ENCODE peak calls at places on chromosomes 4 and X, in six cellular contexts. W is HFF-Myc, P is MM.1S, H is cardiac muscle cell, J is AG10803, M is AG04449. X is an unnamed sample.
A peak's percentile ranks its signal among the peaks of the same experiment; 100 is the strongest.

GRCh38 chr4:17058506-17058905 is 160.1 kb upstream of the LDB2 start:
- DNase-seq in P (no peak), W (peak; percentile 59), J (peak; percentile 81), H (no peak), M (no peak), X (no peak)

GRCh38 chr4:89755210-89755609 is 81.8 kb downstream of the SNCA start:
- DNase-seq in J (no peak), M (no peak), P (no peak), W (no peak), H (no peak), X (peak; percentile 46)

GRCh38 chr4:78079701-78080430 is 22.7 kb downstream of the FRAS1 start:
- DNase-seq in J (no peak), M (no peak), P (peak; percentile 34), H (no peak), W (no peak), X (no peak)

GRCh38 chr4:37453004-37453360 is 208.4 kb downstream of the NWD2 start:
- DNase-seq in P (peak; percentile 74), W (peak; percentile 16), H (peak; percentile 82), M (no peak), J (peak; percentile 29), X (peak; percentile 82)

GRCh38 chrX:13376857-13377441 is 57.1 kb upstream of the ATXN3L start:
- DNase-seq in P (no peak), J (peak; percentile 99), W (peak; percentile 78), M (peak; percentile 93), H (no peak), X (peak; percentile 96)

GRCh38 chr4:114108869-114109268 is 129.4 kb upstream of the ARSJ start:
- DNase-seq in M (no peak), J (peak; percentile 19), W (peak; percentile 69), P (peak; percentile 43), H (no peak), X (peak; percentile 23)

GRCh38 chr4:81142744-81143143 is 72.3 kb downstream of the PRKG2 start:
- DNase-seq in H (no peak), J (peak; percentile 83), P (no peak), W (no peak), M (no peak), X (peak; percentile 66)

GRCh38 chr4:166941629-166942028 is 292.7 kb downstream of the SPOCK3 start:
- DNase-seq in H (no peak), W (no peak), J (no peak), P (no peak), M (no peak), X (no peak)

GRCh38 chrX:41824551-41824950 is 98.8 kb downstream of the CASK start:
- DNase-seq in M (no peak), W (peak; percentile 49), J (peak; percentile 53), P (no peak), H (no peak), X (peak; percentile 36)

GRCh38 chr4:133624744-133625143 is 475.6 kb downstream of the PCDH10 start:
- DNase-seq in P (no peak), H (peak; percentile 51), J (no peak), M (no peak), W (no peak), X (no peak)

GRCh38 chr4:178198691-178199090 is 756.5 kb upstream of the AGA start:
- DNase-seq in P (no peak), J (no peak), W (no peak), H (peak; percentile 66), M (no peak), X (peak; percentile 8)

GRCh38 chr4:16627999-16628398 is 270.4 kb downstream of the LDB2 start:
- DNase-seq in H (no peak), P (no peak), J (peak; percentile 97), W (peak; percentile 74), M (peak; percentile 92), X (peak; percentile 96)

GRCh38 chr4:57098945-57099344 is 11.2 kb downstream of the IGFBP7 start:
- DNase-seq in W (no peak), P (no peak), J (peak; percentile 94), H (no peak), M (peak; percentile 85), X (peak; percentile 89)

GRCh38 chr4:41095192-41095872 is 119.0 kb downstream of the APBB2 start:
- DNase-seq in M (no peak), H (no peak), P (no peak), W (no peak), J (no peak), X (no peak)

GRCh38 chr4:151031831-151032605 is 16.9 kb upstream of the LRBA start:
- DNase-seq in H (no peak), J (peak; percentile 38), W (no peak), P (no peak), M (no peak), X (peak; percentile 70)

GRCh38 chr4:26857278-26858034 is 3.2 kb upstream of the STIM2 start:
- DNase-seq in J (peak; percentile 79), H (peak; percentile 89), W (no peak), M (no peak), P (peak; percentile 89), X (peak; percentile 85)

GRCh38 chr4:140373328-140374129 is at the start of gene SCOC:
- DNase-seq in W (peak; percentile 98), J (peak; percentile 99), P (peak; percentile 99), M (peak; percentile 91), H (peak; percentile 99), X (peak; percentile 99)

GRCh38 chr4:102723511-102723910 is 37.3 kb downstream of the MANBA start:
- DNase-seq in P (no peak), J (peak; percentile 25), H (no peak), M (no peak), W (no peak), X (no peak)

GRCh38 chrX:105228602-105229001 is 8.1 kb upstream of the TEX13A start:
- DNase-seq in W (no peak), M (no peak), J (no peak), H (no peak), P (no peak), X (no peak)

GRCh38 chr4:113355550-113356371 is 306.3 kb downstream of the ANK2 start:
- DNase-seq in P (peak; percentile 30), M (peak; percentile 66), H (no peak), J (peak; percentile 91), W (peak; percentile 35), X (peak; percentile 92)

GRCh38 chrX:53357799-53358530 is 64.5 kb downstream of the SMC1A start:
- DNase-seq in M (no peak), W (peak; percentile 4), H (no peak), P (no peak), J (peak; percentile 44), X (peak; percentile 64)

GRCh38 chr4:56626963-56627362 is 54.1 kb downstream of the HOPX start:
- DNase-seq in H (no peak), W (no peak), M (no peak), P (peak; percentile 19), J (no peak), X (peak; percentile 8)

GRCh38 chr4:15918484-15919129 is 19.9 kb downstream of the FGFBP1 start:
- DNase-seq in P (no peak), W (no peak), M (no peak), J (no peak), H (peak; percentile 25), X (no peak)

GRCh38 chrX:130082244-130083106 is 27.8 kb downstream of the ELF4 start:
- DNase-seq in H (no peak), J (peak; percentile 33), P (peak; percentile 82), M (no peak), W (no peak), X (no peak)

GRCh38 chr4:8147231-8147970 is 11.2 kb downstream of the ABLIM2 start:
- DNase-seq in H (no peak), P (no peak), W (no peak), M (no peak), J (no peak), X (no peak)

GRCh38 chr4:121712001-121712655 is 15.3 kb upstream of the ANXA5 start:
- DNase-seq in H (no peak), J (no peak), M (no peak), P (no peak), W (no peak), X (no peak)

GRCh38 chr4:121709766-121710405 is 13.1 kb upstream of the ANXA5 start:
- DNase-seq in J (no peak), P (no peak), M (no peak), W (no peak), H (no peak), X (no peak)

GRCh38 chr4:121714548-121714947 is 17.8 kb upstream of the ANXA5 start:
- DNase-seq in M (no peak), P (no peak), W (no peak), J (no peak), H (no peak), X (peak; percentile 46)

GRCh38 chr4:121712783-121713182 is 16.0 kb upstream of the ANXA5 start:
- DNase-seq in P (no peak), J (no peak), M (no peak), H (no peak), W (no peak), X (no peak)

DNA sequence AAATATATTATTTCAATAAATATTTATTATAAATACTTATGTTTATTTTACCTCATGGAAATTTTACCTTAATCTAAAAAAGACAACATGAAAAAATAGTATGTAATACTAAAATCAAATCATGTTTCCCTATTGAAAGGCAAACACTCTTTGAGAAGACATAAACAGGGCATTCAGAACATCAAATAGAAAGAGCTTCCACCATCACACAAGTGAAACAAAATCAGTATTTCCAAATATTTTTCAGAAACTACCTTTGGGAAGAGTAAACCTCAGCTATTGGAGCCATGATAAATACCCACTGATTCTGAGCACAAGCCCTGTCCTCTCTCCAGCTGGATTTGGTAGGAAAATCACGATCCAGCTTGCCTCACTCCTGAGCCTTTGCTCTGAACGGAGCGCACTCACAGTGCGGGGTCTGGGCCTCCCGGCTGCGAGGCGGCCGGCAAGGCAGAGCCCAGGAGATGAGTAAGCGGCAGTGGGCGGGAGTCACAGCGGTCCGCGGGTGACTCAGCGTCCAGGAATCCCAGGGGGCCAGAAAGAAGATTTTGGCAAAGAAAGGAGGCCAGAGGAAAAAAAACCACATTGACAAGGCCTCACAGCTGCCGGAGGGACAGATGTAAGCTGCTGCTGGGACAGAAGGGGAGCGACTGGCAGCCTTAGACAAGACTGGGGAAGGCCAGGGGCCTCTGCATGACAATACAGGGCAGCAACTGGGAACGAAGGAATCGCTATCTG is 14.7 kb upstream of the ANXA5 start:
- DNase-seq in P (peak; percentile 21), H (peak; percentile 72), J (peak; percentile 97), M (peak; percentile 81), W (peak; percentile 85), X (peak; percentile 96)
- H3K4me3 ChIP-seq in P (no peak overlapping the region), H (no peak overlapping the region), J (peak overlapping the region; percentile 54), M (peak overlapping the region; percentile 46), W (peak overlapping the region; percentile 9), X (peak overlapping the region; percentile 37)

GRCh38 chr4:54185380-54185779 is 43.7 kb upstream of the PDGFRA start:
- DNase-seq in P (no peak), M (no peak), H (no peak), J (no peak), W (no peak), X (no peak)
- TF ChIP-seq CTCF in P (no peak), M (no peak), H (no peak), J (no peak), W (no peak), X (no peak)

GRCh38 chr4:86482851-86483490 is 111.1 kb upstream of the PTPN13 start:
- DNase-seq in P (no peak), M (no peak), W (no peak), J (no peak), H (peak; percentile 37), X (no peak)
- H3K4me3 ChIP-seq in P (no peak overlapping the region), M (no peak overlapping the region), W (no peak overlapping the region), J (no peak overlapping the region), H (no peak overlapping the region), X (no peak overlapping the region)

DNA sequence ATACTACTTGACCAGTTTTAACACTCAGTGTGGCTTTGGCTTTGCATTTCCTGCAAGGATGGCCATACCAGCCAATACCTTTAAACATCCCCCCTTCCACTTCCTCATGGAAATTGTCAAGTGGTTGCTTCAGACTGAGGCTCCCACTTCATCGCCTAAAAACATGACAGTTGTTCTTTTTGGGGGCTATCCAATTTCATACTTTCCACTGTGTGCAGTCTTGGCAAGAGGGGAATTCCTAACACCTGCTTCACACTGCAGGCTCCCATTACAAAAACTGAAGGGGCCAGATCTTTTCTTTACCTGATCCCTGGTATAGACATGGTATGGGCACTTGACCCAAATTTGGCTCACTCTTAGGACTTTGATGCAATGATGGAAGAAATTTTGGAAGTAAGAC is 28.5 kb upstream of the TSR2 start:
- DNase-seq in M (no peak), J (no peak), W (no peak), P (no peak), H (no peak), X (no peak)
- TF ChIP-seq CTCF in M (no peak), J (no peak), W (no peak), P (no peak), H (no peak), X (no peak)

X was measured in fibroblast of pulmonary artery.